ENCODE peak calls at places on chromosomes 7 and 10, in five cellular contexts. One of them, this sample, is unnamed.

GRCh38 chr7:38660427-38661099 is 29.4 kb upstream of the AMPH start:
- DNase-seq in stomach: no peak
- DNase-seq in dorsolateral prefrontal cortex: no peak
- DNase-seq in sigmoid colon: no peak
- DNase-seq in fibroblast of lung: peak
- DNase-seq in this sample: no peak

GRCh38 chr7:17640730-17641377 is 299.4 kb downstream of the SNX13 start:
- DNase-seq in stomach: no peak
- DNase-seq in dorsolateral prefrontal cortex: no peak
- DNase-seq in sigmoid colon: no peak
- DNase-seq in fibroblast of lung: peak
- DNase-seq in this sample: peak

GRCh38 chr7:116236020-116236630 is 25.8 kb downstream of the TES start:
- DNase-seq in stomach: peak
- DNase-seq in dorsolateral prefrontal cortex: peak
- DNase-seq in sigmoid colon: no peak
- DNase-seq in fibroblast of lung: no peak
- DNase-seq in this sample: peak

GRCh38 chr10:91381562-91381923 is 28.6 kb upstream of the HECTD2 start:
- DNase-seq in stomach: no peak
- DNase-seq in dorsolateral prefrontal cortex: peak
- DNase-seq in sigmoid colon: no peak
- DNase-seq in fibroblast of lung: peak
- DNase-seq in this sample: no peak

GRCh38 chr7:79741684-79742083 is 288.2 kb upstream of the MAGI2 start:
- DNase-seq in stomach: no peak
- DNase-seq in dorsolateral prefrontal cortex: no peak
- DNase-seq in sigmoid colon: no peak
- DNase-seq in fibroblast of lung: no peak
- DNase-seq in this sample: no peak

GRCh38 chr7:25564980-25565379 is 336.7 kb upstream of the NPVF start:
- DNase-seq in stomach: no peak
- DNase-seq in dorsolateral prefrontal cortex: no peak
- DNase-seq in sigmoid colon: no peak
- DNase-seq in fibroblast of lung: no peak
- DNase-seq in this sample: no peak

GRCh38 chr7:158531661-158532060 is 56.0 kb downstream of the PTPRN2 start:
- DNase-seq in stomach: no peak
- DNase-seq in dorsolateral prefrontal cortex: no peak
- DNase-seq in sigmoid colon: no peak
- DNase-seq in fibroblast of lung: no peak
- DNase-seq in this sample: no peak

GRCh38 chr10:32005050-32005449 is 51.2 kb downstream of the KIF5B start:
- DNase-seq in stomach: peak
- DNase-seq in dorsolateral prefrontal cortex: peak
- DNase-seq in sigmoid colon: no peak
- DNase-seq in fibroblast of lung: peak
- DNase-seq in this sample: peak

GRCh38 chr7:101731502-101732084 is 85.8 kb upstream of the CUX1 start:
- DNase-seq in stomach: no peak
- DNase-seq in dorsolateral prefrontal cortex: no peak
- DNase-seq in sigmoid colon: no peak
- DNase-seq in fibroblast of lung: peak
- DNase-seq in this sample: no peak

GRCh38 chr7:74656421-74656910 is 1.1 kb upstream of the GTF2I start:
- DNase-seq in stomach: peak
- DNase-seq in dorsolateral prefrontal cortex: peak
- DNase-seq in sigmoid colon: peak
- DNase-seq in fibroblast of lung: peak
- DNase-seq in this sample: no peak

GRCh38 chr7:151759591-151760042 is 117.3 kb downstream of the PRKAG2 start:
- DNase-seq in stomach: peak
- DNase-seq in dorsolateral prefrontal cortex: peak
- DNase-seq in sigmoid colon: peak
- DNase-seq in fibroblast of lung: peak
- DNase-seq in this sample: peak

GRCh38 chr10:6565588-6565987 is 14.5 kb downstream of the PRKCQ start:
- DNase-seq in stomach: no peak
- DNase-seq in dorsolateral prefrontal cortex: no peak
- DNase-seq in sigmoid colon: no peak
- DNase-seq in fibroblast of lung: no peak
- DNase-seq in this sample: no peak

GRCh38 chr10:21888959-21889358 is 114.6 kb downstream of the DNAJC1 start:
- DNase-seq in stomach: no peak
- DNase-seq in dorsolateral prefrontal cortex: no peak
- DNase-seq in sigmoid colon: no peak
- DNase-seq in fibroblast of lung: no peak
- DNase-seq in this sample: no peak

GRCh38 chr7:112596260-112596659 is 115.5 kb downstream of the LSMEM1 start:
- DNase-seq in stomach: no peak
- DNase-seq in dorsolateral prefrontal cortex: no peak
- DNase-seq in sigmoid colon: no peak
- DNase-seq in fibroblast of lung: peak
- DNase-seq in this sample: peak

GRCh38 chr10:15824498-15824897 is 35.8 kb downstream of the MINDY3 start:
- DNase-seq in stomach: no peak
- DNase-seq in dorsolateral prefrontal cortex: no peak
- DNase-seq in sigmoid colon: no peak
- DNase-seq in fibroblast of lung: peak
- DNase-seq in this sample: no peak

GRCh38 chr7:3106353-3106752 is 62.7 kb upstream of the CARD11 start:
- DNase-seq in stomach: peak
- DNase-seq in dorsolateral prefrontal cortex: no peak
- DNase-seq in sigmoid colon: no peak
- DNase-seq in fibroblast of lung: peak
- DNase-seq in this sample: no peak

GRCh38 chr7:38858281-38858884 is 50.6 kb downstream of the VPS41 start:
- DNase-seq in stomach: no peak
- DNase-seq in dorsolateral prefrontal cortex: no peak
- DNase-seq in sigmoid colon: no peak
- DNase-seq in fibroblast of lung: peak
- DNase-seq in this sample: peak

GRCh38 chr7:143240323-143241168 is 18.7 kb downstream of the TAS2R40 start:
- DNase-seq in stomach: peak
- DNase-seq in dorsolateral prefrontal cortex: peak
- DNase-seq in sigmoid colon: peak
- DNase-seq in fibroblast of lung: peak
- DNase-seq in this sample: peak

GRCh38 chr7:55020481-55020871 is 1.7 kb downstream of the EGFR start:
- DNase-seq in stomach: no peak
- DNase-seq in dorsolateral prefrontal cortex: no peak
- DNase-seq in sigmoid colon: peak
- DNase-seq in fibroblast of lung: peak
- DNase-seq in this sample: peak

GRCh38 chr10:110355922-110356627 is 51.4 kb upstream of the SMNDC1 start:
- DNase-seq in stomach: no peak
- DNase-seq in dorsolateral prefrontal cortex: no peak
- DNase-seq in sigmoid colon: no peak
- DNase-seq in fibroblast of lung: no peak
- DNase-seq in this sample: no peak

GRCh38 chr7:10721289-10721688 is 252.4 kb upstream of the PHF14 start:
- DNase-seq in stomach: no peak
- DNase-seq in dorsolateral prefrontal cortex: no peak
- DNase-seq in sigmoid colon: no peak
- DNase-seq in fibroblast of lung: no peak
- DNase-seq in this sample: no peak

GRCh38 chr10:76558586-76558985 is 1079.0 kb downstream of the KCNMA1 start:
- DNase-seq in stomach: peak
- DNase-seq in dorsolateral prefrontal cortex: no peak
- DNase-seq in sigmoid colon: peak
- DNase-seq in fibroblast of lung: peak
- DNase-seq in this sample: no peak

GRCh38 chr7:100503350-100503735 is 19.6 kb downstream of the NYAP1 start:
- DNase-seq in stomach: no peak
- DNase-seq in dorsolateral prefrontal cortex: no peak
- DNase-seq in sigmoid colon: no peak
- DNase-seq in fibroblast of lung: peak
- DNase-seq in this sample: peak

GRCh38 chr7:44309271-44310091 is 15.9 kb downstream of the CAMK2B start:
- DNase-seq in stomach: peak
- DNase-seq in dorsolateral prefrontal cortex: peak
- DNase-seq in sigmoid colon: peak
- DNase-seq in fibroblast of lung: peak
- DNase-seq in this sample: no peak

GRCh38 chr7:28041508-28042314 is 138.9 kb downstream of the JAZF1 start:
- DNase-seq in stomach: no peak
- DNase-seq in dorsolateral prefrontal cortex: no peak
- DNase-seq in sigmoid colon: no peak
- DNase-seq in fibroblast of lung: peak
- DNase-seq in this sample: peak

DNA sequence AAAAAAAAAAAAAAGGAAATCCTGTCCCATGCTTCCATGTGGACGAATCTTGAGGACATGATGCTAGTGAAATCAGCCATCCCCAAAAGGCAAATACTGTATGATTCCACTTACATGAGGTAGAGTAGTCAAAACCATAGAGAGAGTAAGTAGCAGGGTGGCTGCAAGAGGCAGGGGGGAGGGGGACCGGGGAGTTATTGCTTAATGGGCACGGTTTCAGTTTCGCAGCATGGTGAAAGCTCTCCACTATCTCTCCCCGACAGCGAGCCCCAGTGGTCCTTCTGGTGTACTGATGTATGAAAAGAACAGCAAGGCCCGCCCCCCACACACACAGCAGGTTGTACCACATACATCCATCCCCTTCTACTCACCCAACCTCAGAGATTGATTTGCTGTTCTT is 32.8 kb downstream of the NOD1 start:
- DNase-seq in stomach: peak
- DNase-seq in dorsolateral prefrontal cortex: peak
- DNase-seq in sigmoid colon: peak
- DNase-seq in fibroblast of lung: peak
- DNase-seq in this sample: no peak
- TF ChIP-seq CTCF in stomach: no peak
- TF ChIP-seq CTCF in dorsolateral prefrontal cortex: peak
- TF ChIP-seq CTCF in sigmoid colon: no peak
- TF ChIP-seq CTCF in fibroblast of lung: no peak
- TF ChIP-seq CTCF in this sample: no peak

GRCh38 chr7:149239345-149240143 is at the start of gene ZNF212:
- DNase-seq in stomach: peak
- DNase-seq in dorsolateral prefrontal cortex: peak
- DNase-seq in sigmoid colon: peak
- DNase-seq in fibroblast of lung: peak
- DNase-seq in this sample: peak
- H3K27ac ChIP-seq in stomach: peak
- H3K27ac ChIP-seq in dorsolateral prefrontal cortex: no peak
- H3K27ac ChIP-seq in sigmoid colon: peak
- H3K27ac ChIP-seq in fibroblast of lung: peak
- H3K27ac ChIP-seq in this sample: peak

GRCh38 chr10:34311679-34312078 is 503.4 kb downstream of the PARD3 start:
- DNase-seq in stomach: no peak
- DNase-seq in dorsolateral prefrontal cortex: no peak
- DNase-seq in sigmoid colon: no peak
- DNase-seq in fibroblast of lung: no peak
- DNase-seq in this sample: no peak

GRCh38 chr10:34314457-34314856 is 500.6 kb downstream of the PARD3 start:
- DNase-seq in stomach: no peak
- DNase-seq in dorsolateral prefrontal cortex: no peak
- DNase-seq in sigmoid colon: no peak
- DNase-seq in fibroblast of lung: no peak
- DNase-seq in this sample: no peak

GRCh38 chr10:34313353-34313752 is 501.7 kb downstream of the PARD3 start:
- DNase-seq in stomach: no peak
- DNase-seq in dorsolateral prefrontal cortex: no peak
- DNase-seq in sigmoid colon: no peak
- DNase-seq in fibroblast of lung: no peak
- DNase-seq in this sample: no peak

GRCh38 chr10:34313888-34314287 is 501.2 kb downstream of the PARD3 start:
- DNase-seq in stomach: no peak
- DNase-seq in dorsolateral prefrontal cortex: no peak
- DNase-seq in sigmoid colon: no peak
- DNase-seq in fibroblast of lung: no peak
- DNase-seq in this sample: no peak

GRCh38 chr10:34310234-34310633 is 504.9 kb downstream of the PARD3 start:
- DNase-seq in stomach: no peak
- DNase-seq in dorsolateral prefrontal cortex: no peak
- DNase-seq in sigmoid colon: no peak
- DNase-seq in fibroblast of lung: no peak
- DNase-seq in this sample: no peak
- TF ChIP-seq CTCF in stomach: no peak
- TF ChIP-seq CTCF in dorsolateral prefrontal cortex: no peak
- TF ChIP-seq CTCF in sigmoid colon: no peak
- TF ChIP-seq CTCF in fibroblast of lung: no peak
- TF ChIP-seq CTCF in this sample: no peak

GRCh38 chr7:85765698-85766298 is 578.9 kb upstream of the SEMA3D start:
- DNase-seq in stomach: no peak
- DNase-seq in dorsolateral prefrontal cortex: no peak
- DNase-seq in sigmoid colon: no peak
- DNase-seq in fibroblast of lung: no peak
- DNase-seq in this sample: no peak
- H3K27ac ChIP-seq in stomach: no peak
- H3K27ac ChIP-seq in dorsolateral prefrontal cortex: no peak
- H3K27ac ChIP-seq in sigmoid colon: no peak
- H3K27ac ChIP-seq in fibroblast of lung: no peak
- H3K27ac ChIP-seq in this sample: no peak

GRCh38 chr7:46680147-46680546 is 759.1 kb upstream of the IGFBP3 start:
- DNase-seq in stomach: no peak
- DNase-seq in dorsolateral prefrontal cortex: no peak
- DNase-seq in sigmoid colon: no peak
- DNase-seq in fibroblast of lung: peak
- DNase-seq in this sample: no peak

GRCh38 chr7:46685051-46685450 is 764.0 kb upstream of the IGFBP3 start:
- DNase-seq in stomach: no peak
- DNase-seq in dorsolateral prefrontal cortex: no peak
- DNase-seq in sigmoid colon: no peak
- DNase-seq in fibroblast of lung: no peak
- DNase-seq in this sample: no peak

GRCh38 chr7:46679671-46680070 is 758.6 kb upstream of the IGFBP3 start:
- DNase-seq in stomach: no peak
- DNase-seq in dorsolateral prefrontal cortex: no peak
- DNase-seq in sigmoid colon: no peak
- DNase-seq in fibroblast of lung: no peak
- DNase-seq in this sample: no peak

GRCh38 chr7:46682841-46683624 is 762.0 kb upstream of the IGFBP3 start:
- DNase-seq in stomach: no peak
- DNase-seq in dorsolateral prefrontal cortex: no peak
- DNase-seq in sigmoid colon: no peak
- DNase-seq in fibroblast of lung: peak
- DNase-seq in this sample: no peak

GRCh38 chr7:46681865-46682503 is 760.9 kb upstream of the IGFBP3 start:
- DNase-seq in stomach: no peak
- DNase-seq in dorsolateral prefrontal cortex: no peak
- DNase-seq in sigmoid colon: peak
- DNase-seq in fibroblast of lung: no peak
- DNase-seq in this sample: no peak
- TF ChIP-seq CTCF in stomach: no peak
- TF ChIP-seq CTCF in dorsolateral prefrontal cortex: no peak
- TF ChIP-seq CTCF in sigmoid colon: no peak
- TF ChIP-seq CTCF in fibroblast of lung: no peak
- TF ChIP-seq CTCF in this sample: no peak

This sample was measured in RWPE1.